ENCODE peak calls at places on chromosomes 6 and 20, in five cellular contexts. C is left lung, J is stomach, W is mammary epithelial cell, P is psoas muscle. I is an unnamed sample.

GRCh38 chr6:134727068-134727467 is 222.8 kb downstream of the ALDH8A1 start:
- DNase-seq in W (no peak), P (no peak), C (no peak), J (no peak), I (no peak)

GRCh38 chr20:64038579-64039292 is 2.8 kb downstream of the C20orf204 start:
- DNase-seq in J (peak), C (peak), W (peak), P (peak), I (peak)

GRCh38 chr6:157693867-157694266 is 129.2 kb upstream of the SNX9 start:
- DNase-seq in C (no peak), J (peak), W (no peak), P (no peak), I (no peak)

GRCh38 chr20:50957276-50957675 is 1.1 kb downstream of the DPM1 start:
- DNase-seq in C (no peak), P (no peak), W (no peak), J (no peak), I (no peak)

GRCh38 chr6:25232478-25232877 is 46.7 kb upstream of the CARMIL1 start:
- DNase-seq in P (peak), J (no peak), C (no peak), W (no peak), I (peak)

GRCh38 chr6:113015249-113015648 is 668.1 kb downstream of the RFPL4B start:
- DNase-seq in J (no peak), W (no peak), C (peak), P (no peak), I (no peak)

GRCh38 chr6:108806669-108807068 is 41.6 kb upstream of the ARMC2 start:
- DNase-seq in C (no peak), J (no peak), P (no peak), W (no peak), I (no peak)

GRCh38 chr6:109821494-109821893 is 130.4 kb downstream of the FIG4 start:
- DNase-seq in C (no peak), P (no peak), W (no peak), J (no peak), I (no peak)

GRCh38 chr20:53903652-53903987 is 166.8 kb downstream of the BCAS1 start:
- DNase-seq in J (no peak), W (peak), P (no peak), C (no peak), I (no peak)

GRCh38 chr6:89352329-89353117 is at the start of gene UBE2J1:
- DNase-seq in W (peak), C (peak), P (peak), J (peak), I (peak)

GRCh38 chr6:163490826-163491577 is 76.5 kb downstream of the QKI start:
- DNase-seq in C (no peak), J (peak), P (peak), W (peak), I (peak)

GRCh38 chr6:13470240-13471140 is 16.9 kb downstream of the GFOD1 start:
- DNase-seq in C (no peak), W (no peak), P (no peak), J (no peak), I (no peak)

GRCh38 chr20:18719426-18719825 is 94.2 kb upstream of the SCP2D1 start:
- DNase-seq in W (no peak), P (no peak), J (no peak), C (no peak), I (no peak)

GRCh38 chr20:58709013-58709702 is 16.6 kb downstream of the NPEPL1 start:
- DNase-seq in J (peak), W (no peak), C (no peak), P (no peak), I (no peak)

GRCh38 chr20:32674362-32674789 is 635 bp upstream of the C20orf203 start:
- DNase-seq in W (peak), P (no peak), C (peak), J (peak), I (peak)

GRCh38 chr6:27472182-27472616 is 706 bp downstream of the ZNF184 start:
- DNase-seq in W (peak), P (peak), J (no peak), C (no peak), I (peak)

GRCh38 chr6:116385462-116385807 is 14.7 kb downstream of the DSE start:
- DNase-seq in C (no peak), P (no peak), J (no peak), W (peak), I (no peak)

GRCh38 chr6:134307870-134308269 is 10.0 kb downstream of the SGK1 start:
- DNase-seq in C (no peak), W (no peak), P (no peak), J (no peak), I (no peak)

GRCh38 chr6:29702519-29703103 is 20.6 kb upstream of the HLA-F start:
- DNase-seq in P (no peak), J (peak), W (peak), C (peak), I (no peak)

GRCh38 chr6:104256547-104257144 is 603.1 kb downstream of the HACE1 start:
- DNase-seq in C (no peak), W (no peak), J (no peak), P (no peak), I (no peak)

GRCh38 chr6:170117111-170117972 is 173.5 kb downstream of the DLL1 start:
- DNase-seq in C (no peak), W (no peak), J (peak), P (no peak), I (no peak)

GRCh38 chr6:408599-409102 is 17.1 kb downstream of the IRF4 start:
- DNase-seq in J (no peak), W (no peak), C (no peak), P (peak), I (peak)

GRCh38 chr6:134394905-134395304 is 77.0 kb upstream of the SGK1 start:
- DNase-seq in C (no peak), W (peak), P (no peak), J (no peak), I (no peak)

GRCh38 chr20:34595377-34596184 is 37.1 kb downstream of the MAP1LC3A start:
- DNase-seq in P (no peak), C (no peak), W (no peak), J (no peak), I (no peak)

GRCh38 chr6:6661684-6662083 is 73.2 kb downstream of the LY86 start:
- DNase-seq in C (no peak), P (no peak), W (peak), J (peak), I (peak)

GRCh38 chr6:30154709-30155521 is 6.1 kb downstream of the TRIM10 start:
- DNase-seq in W (peak), C (no peak), P (no peak), J (no peak), I (peak)

GRCh38 chr6:144999127-144999526 is 714.0 kb downstream of the UTRN start:
- DNase-seq in W (no peak), J (no peak), C (no peak), P (no peak), I (no peak)

GRCh38 chr20:47713941-47714450 is 71.3 kb downstream of the SULF2 start:
- DNase-seq in P (peak), J (no peak), C (no peak), W (no peak), I (no peak)

GRCh38 chr6:54980511-54981275 is 134.1 kb downstream of the FAM83B start:
- DNase-seq in J (no peak), C (no peak), W (peak), P (no peak), I (no peak)

GRCh38 chr20:9363673-9364072 is 150.7 kb upstream of the LAMP5 start:
- DNase-seq in J (no peak), P (no peak), W (peak), C (no peak), I (no peak)

GRCh38 chr20:48194578-48194977 is 409.3 kb upstream of the SULF2 start:
- DNase-seq in C (no peak), J (no peak), P (no peak), W (no peak), I (no peak)

GRCh38 chr6:53860511-53860910 is 65.7 kb downstream of the LRRC1 start:
- DNase-seq in J (no peak), P (no peak), W (no peak), C (no peak), I (no peak)

GRCh38 chr6:118899948-118900347 is 6.0 kb downstream of the ASF1A start:
- DNase-seq in J (no peak), P (no peak), C (no peak), W (no peak), I (no peak)

GRCh38 chr20:49677777-49678758 is 35.6 kb downstream of the B4GALT5 start:
- DNase-seq in P (no peak), C (no peak), W (no peak), J (peak), I (no peak)

DNA sequence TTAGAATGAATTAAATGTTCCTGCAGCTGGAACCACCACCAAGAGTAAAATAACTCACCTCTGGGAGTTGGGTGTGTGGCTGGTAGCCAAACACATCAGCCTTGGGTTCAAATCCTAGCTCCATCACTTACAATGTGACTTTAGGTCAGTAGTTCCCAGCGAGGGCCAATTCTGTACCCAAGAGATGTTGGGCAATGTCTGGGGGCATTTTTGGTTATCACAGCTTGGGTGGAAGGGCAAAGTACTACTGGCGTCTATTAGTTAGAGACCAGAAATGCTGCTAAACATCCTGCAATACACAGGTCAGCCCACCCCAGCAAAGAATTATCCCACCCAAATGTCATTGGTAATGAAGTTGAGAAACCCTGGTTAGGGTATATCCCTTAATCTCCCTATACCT is 48.8 kb downstream of the SLC13A3 start:
- DNase-seq in P (no peak), J (no peak), W (no peak), C (no peak), I (no peak)
- H3K27ac ChIP-seq in P (no peak), J (no peak), W (no peak), C (no peak), I (no peak)

GRCh38 chr6:33430991-33431879 is 11.4 kb downstream of the SYNGAP1 start:
- DNase-seq in J (peak), C (no peak), W (no peak), P (peak), I (peak)
- H3K27ac ChIP-seq in J (peak), C (no peak), W (no peak), P (no peak), I (no peak)

DNA sequence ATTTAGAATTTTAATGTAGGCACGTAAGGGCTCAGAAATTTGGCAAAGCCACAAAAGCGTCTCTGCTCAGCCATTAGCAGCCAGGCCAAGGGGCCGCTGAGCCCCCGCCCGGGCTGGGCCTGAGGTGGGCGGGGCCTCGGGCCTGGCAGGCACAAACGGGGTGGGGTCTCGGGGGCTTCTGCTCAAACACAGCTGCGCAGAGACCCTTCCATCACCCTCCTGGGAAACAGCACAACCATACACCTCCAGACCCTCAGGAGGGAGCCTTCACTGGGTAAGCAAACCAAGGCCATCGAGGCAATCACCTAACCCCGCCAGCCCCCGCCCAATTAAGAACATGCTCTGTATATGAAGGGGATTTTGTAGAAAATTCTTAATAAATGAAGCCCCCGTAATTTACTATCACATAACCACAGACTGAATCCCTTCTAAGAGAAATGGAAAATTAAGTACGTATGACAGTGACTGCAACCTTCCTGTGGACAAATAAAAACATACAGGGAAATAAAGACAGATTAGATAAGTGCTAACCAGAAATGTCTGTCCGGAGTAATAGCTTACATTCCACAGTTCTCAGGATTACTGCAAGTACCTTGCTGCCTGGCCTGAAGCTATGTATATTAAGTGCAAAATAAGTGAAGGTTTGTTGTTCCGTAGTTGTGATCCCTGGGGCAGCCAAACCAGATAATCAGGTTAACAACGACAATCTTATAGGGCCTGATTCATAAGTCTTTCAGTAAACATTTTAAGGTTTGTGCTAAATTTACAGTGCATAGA is 3.0 kb downstream of the NEDD9 start:
- DNase-seq in J (no peak), C (no peak), P (no peak), W (peak), I (no peak)
- H3K27ac ChIP-seq in J (peak), C (peak), P (peak), W (peak), I (peak)

DNA sequence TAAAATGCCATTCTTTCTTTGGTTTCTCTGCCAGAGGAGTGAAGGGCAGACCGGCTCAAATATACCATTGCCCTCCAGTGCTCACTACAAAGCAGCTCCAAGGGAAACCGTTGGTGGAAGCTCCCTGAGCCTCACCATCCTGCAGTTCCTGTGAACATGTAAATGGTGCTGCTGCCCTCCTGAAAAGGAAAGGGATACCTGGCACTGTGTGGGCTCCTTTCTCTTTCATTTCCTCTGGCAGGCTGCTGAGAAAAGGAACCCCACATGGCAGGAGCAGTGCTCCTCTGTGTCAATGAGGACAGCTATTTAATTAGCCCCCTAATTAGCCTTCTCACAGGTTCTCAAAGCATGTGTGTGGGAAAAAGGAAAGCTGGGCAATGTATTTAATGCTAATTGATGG is 142.5 kb downstream of the KLHL32 start:
- DNase-seq in C (no peak), J (no peak), W (no peak), P (no peak), I (no peak)
- H3K27ac ChIP-seq in C (no peak), J (no peak), W (no peak), P (no peak), I (no peak)

I was measured in body of pancreas.